ENCODE peak calls at places on chromosome 2, in seven cellular contexts. Z is ascending aorta, N is adipocyte, Q is OCI-LY7, X is HCT116, C is uterus, U is stomach. D is an unnamed sample.

GRCh38 chr2:24449348-24449747 is 41.7 kb upstream of the NCOA1 start:
- DNase-seq in Z (no peak), N (no peak), Q (no peak), X (no peak), C (no peak), U (no peak), D (no peak)

GRCh38 chr2:128322651-128323491 is 4.2 kb upstream of the HS6ST1 start:
- DNase-seq in Z (peak; percentile 7), N (no peak), Q (no peak), X (no peak), C (no peak), U (peak; percentile 24), D (peak; percentile 74)

GRCh38 chr2:195710407-195710806 is 53.4 kb downstream of the SLC39A10 start:
- DNase-seq in Z (no peak), N (peak; percentile 51), Q (no peak), X (no peak), C (no peak), U (no peak), D (no peak)

GRCh38 chr2:203579131-203579643 is 44.1 kb upstream of the RAPH1 start:
- DNase-seq in Z (no peak), N (peak; percentile 40), Q (no peak), X (peak; percentile 93), C (no peak), U (peak; percentile 78), D (no peak)

GRCh38 chr2:120783371-120783791 is 47.7 kb downstream of the GLI2 start:
- DNase-seq in Z (no peak), N (no peak), Q (no peak), X (peak; percentile 40), C (no peak), U (peak; percentile 45), D (no peak)

GRCh38 chr2:187912956-187913355 is 358.7 kb upstream of the TFPI start:
- DNase-seq in Z (no peak), N (no peak), Q (no peak), X (no peak), C (no peak), U (no peak), D (no peak)

GRCh38 chr2:76895469-76895868 is 626.7 kb downstream of the LRRTM4 start:
- DNase-seq in Z (no peak), N (no peak), Q (no peak), X (no peak), C (no peak), U (no peak), D (no peak)

GRCh38 chr2:197846789-197847188 is 42.4 kb downstream of the PLCL1 start:
- DNase-seq in Z (no peak), N (peak; percentile 59), Q (no peak), X (no peak), C (no peak), U (no peak), D (no peak)

GRCh38 chr2:184598313-184599053 is at the start of gene ZNF804A:
- DNase-seq in Z (no peak), N (peak; percentile 87), Q (peak; percentile 96), X (no peak), C (peak; percentile 20), U (peak; percentile 38), D (peak; percentile 75)

GRCh38 chr2:72942293-72942692 is 25.0 kb downstream of the EMX1 start:
- DNase-seq in Z (no peak), N (no peak), Q (no peak), X (no peak), C (no peak), U (no peak), D (no peak)

GRCh38 chr2:66849128-66849527 is 414.2 kb downstream of the MEIS1 start:
- DNase-seq in Z (no peak), N (no peak), Q (no peak), X (no peak), C (no peak), U (no peak), D (no peak)

GRCh38 chr2:134232868-134233732 is 20.8 kb upstream of the MGAT5 start:
- DNase-seq in Z (no peak), N (peak; percentile 25), Q (peak; percentile 81), X (no peak), C (no peak), U (no peak), D (no peak)

GRCh38 chr2:217225596-217225995 is 365.7 kb upstream of the TNP1 start:
- DNase-seq in Z (no peak), N (no peak), Q (no peak), X (no peak), C (no peak), U (no peak), D (no peak)

GRCh38 chr2:181153886-181154285 is 173.5 kb downstream of the UBE2E3 start:
- DNase-seq in Z (no peak), N (no peak), Q (no peak), X (no peak), C (no peak), U (no peak), D (no peak)

GRCh38 chr2:197675711-197676188 is 363 bp upstream of the RFTN2 start:
- DNase-seq in Z (no peak), N (peak; percentile 91), Q (no peak), X (no peak), C (no peak), U (no peak), D (no peak)

GRCh38 chr2:9897331-9897737 is 54.1 kb downstream of the TAF1B start:
- DNase-seq in Z (no peak), N (peak; percentile 95), Q (no peak), X (peak; percentile 65), C (peak; percentile 77), U (peak; percentile 64), D (no peak)

GRCh38 chr2:12514631-12515437 is 201.9 kb upstream of the TRIB2 start:
- DNase-seq in Z (no peak), N (no peak), Q (no peak), X (no peak), C (no peak), U (no peak), D (no peak)

GRCh38 chr2:171602352-171602751 is 80.1 kb downstream of the CYBRD1 start:
- DNase-seq in Z (no peak), N (no peak), Q (no peak), X (no peak), C (no peak), U (no peak), D (no peak)

GRCh38 chr2:96860065-96861029 is 2.5 kb upstream of the ANKRD39 start:
- DNase-seq in Z (no peak), N (no peak), Q (no peak), X (no peak), C (no peak), U (no peak), D (no peak)

GRCh38 chr2:172095905-172096660 is 6.6 kb downstream of the DLX2 start:
- DNase-seq in Z (no peak), N (peak; percentile 58), Q (peak; percentile 14), X (no peak), C (no peak), U (no peak), D (no peak)

GRCh38 chr2:181790716-181791649 is 100.5 kb upstream of the ITPRID2 start:
- DNase-seq in Z (no peak), N (peak; percentile 69), Q (no peak), X (peak; percentile 98), C (no peak), U (no peak), D (no peak)

GRCh38 chr2:67733517-67733916 is 329.3 kb downstream of the C1D start:
- DNase-seq in Z (no peak), N (peak; percentile 22), Q (peak; percentile 46), X (peak; percentile 12), C (no peak), U (no peak), D (peak; percentile 67)

GRCh38 chr2:39728941-39729351 is 50.1 kb downstream of the THUMPD2 start:
- DNase-seq in Z (no peak), N (no peak), Q (peak; percentile 59), X (peak; percentile 2), C (no peak), U (peak; percentile 35), D (peak; percentile 67)

GRCh38 chr2:241550616-241551580 is 7.6 kb upstream of the BOK start:
- DNase-seq in Z (no peak), N (no peak), Q (no peak), X (no peak), C (no peak), U (no peak), D (no peak)

GRCh38 chr2:239881561-239882320 is 143.4 kb downstream of the NDUFA10 start:
- DNase-seq in Z (no peak), N (peak; percentile 24), Q (no peak), X (no peak), C (peak; percentile 36), U (peak; percentile 15), D (peak; percentile 51)

GRCh38 chr2:47653036-47653435 is 129.9 kb upstream of the MSH6 start:
- DNase-seq in Z (no peak), N (no peak), Q (no peak), X (no peak), C (no peak), U (no peak), D (peak; percentile 40)
- H3K4me1 ChIP-seq in Z (no peaks in the 10 kb centered on the region), N (no peaks in the 10 kb centered on the region), Q (peaks cover 67% of the 10 kb centered on the region), X (no peaks in the 10 kb centered on the region), C (no peaks in the 10 kb centered on the region), U (no peaks in the 10 kb centered on the region), D (no peaks in the 10 kb centered on the region)

DNA sequence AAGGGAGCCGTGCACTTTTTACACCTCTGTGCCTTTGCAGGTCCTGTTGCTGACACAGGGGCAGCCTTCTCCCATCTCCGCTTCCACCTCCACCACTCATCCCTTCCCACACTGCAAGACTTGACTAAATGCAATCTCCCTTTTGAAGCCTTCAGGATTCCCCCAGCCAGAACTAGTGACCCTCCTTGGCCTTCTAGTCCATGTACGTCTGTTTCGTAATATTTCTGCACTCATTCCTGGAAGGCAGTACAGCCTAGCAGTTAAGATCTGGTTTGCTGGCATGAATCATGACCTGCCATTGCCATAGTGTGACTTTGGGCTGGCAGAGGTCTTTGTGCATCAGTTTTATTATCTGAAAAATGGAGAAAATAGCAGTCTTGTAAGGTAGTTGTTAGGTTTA is 36.6 kb downstream of the NCK2 start:
- DNase-seq in Z (no peak), N (peak; percentile 30), Q (no peak), X (no peak), C (no peak), U (no peak), D (no peak)
- H3K4me1 ChIP-seq in Z (peaks cover 7% of the 10 kb centered on the region), N (peaks cover 10% of the 10 kb centered on the region), Q (peaks cover 16% of the 10 kb centered on the region), X (no peaks in the 10 kb centered on the region), C (no peaks in the 10 kb centered on the region), U (peaks cover 24% of the 10 kb centered on the region), D (peaks cover 28% of the 10 kb centered on the region)

GRCh38 chr2:143926731-143927130 is 593.2 kb downstream of the ZEB2 start:
- DNase-seq in Z (no peak), N (no peak), Q (no peak), X (no peak), C (no peak), U (no peak), D (no peak)
- H3K4me1 ChIP-seq in Z (no peaks in the 10 kb centered on the region), N (no peaks in the 10 kb centered on the region), Q (no peaks in the 10 kb centered on the region), X (no peaks in the 10 kb centered on the region), C (no peaks in the 10 kb centered on the region), U (no peaks in the 10 kb centered on the region), D (no peaks in the 10 kb centered on the region)

DNA sequence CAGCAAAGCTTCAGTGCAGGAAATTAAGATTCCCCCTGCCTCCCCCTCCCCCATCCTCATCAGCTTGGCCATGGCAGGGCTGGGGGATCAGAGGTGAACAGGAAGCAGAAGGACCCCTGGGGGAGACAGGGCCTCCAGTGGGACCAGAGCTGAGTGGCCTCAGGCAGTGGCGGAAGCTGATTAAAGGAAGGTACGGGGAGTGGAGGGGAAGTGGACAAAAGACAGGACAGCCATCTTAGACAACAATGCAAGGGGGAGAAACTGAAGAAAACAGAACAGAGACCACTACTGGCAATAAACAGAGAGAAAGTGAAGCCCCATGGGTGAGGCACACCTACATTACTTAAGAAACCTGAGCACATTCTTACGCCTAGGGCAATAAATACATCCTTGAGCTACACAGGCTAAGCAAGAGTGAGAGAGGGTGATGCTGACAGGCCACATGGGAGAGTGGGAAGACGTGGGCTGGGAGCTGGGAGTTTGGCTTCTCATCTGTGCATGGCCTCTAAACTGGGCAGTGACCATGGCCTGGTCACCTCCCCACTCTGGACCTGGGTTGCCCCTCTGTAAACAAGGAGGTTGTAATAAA is 59.6 kb downstream of the BCL11A start:
- DNase-seq in Z (no peak), N (no peak), Q (no peak), X (no peak), C (no peak), U (no peak), D (no peak)
- H3K4me1 ChIP-seq in Z (no peaks in the 10 kb centered on the region), N (no peaks in the 10 kb centered on the region), Q (peaks cover 23% of the 10 kb centered on the region), X (no peaks in the 10 kb centered on the region), C (no peaks in the 10 kb centered on the region), U (peaks cover 10% of the 10 kb centered on the region), D (no peaks in the 10 kb centered on the region)

D was measured in upper lobe of right lung.